ENCODE peak calls at places on chromosomes 12 and 14, in five cellular contexts. Z, O, P, J and Q are unnamed samples.

GRCh38 chr14:77649326-77649725 is 32.9 kb upstream of the SPTLC2 start:
- DNase-seq in Z (no peak), O (no peak), P (no peak), J (no peak), Q (no peak)

GRCh38 chr14:70811065-70811464 is 1.8 kb upstream of the MAP3K9 start:
- DNase-seq in Z (no peak), O (no peak), P (no peak), J (no peak), Q (no peak)

GRCh38 chr14:25237845-25238244 is 187.9 kb upstream of the STXBP6 start:
- DNase-seq in Z (no peak), O (no peak), P (no peak), J (peak), Q (no peak)

GRCh38 chr12:122293081-122293480 is 26.8 kb upstream of the VPS33A start:
- DNase-seq in Z (no peak), O (no peak), P (no peak), J (no peak), Q (no peak)

GRCh38 chr12:124492879-124493808 is 74.3 kb downstream of the NCOR2 start:
- DNase-seq in Z (no peak), O (no peak), P (no peak), J (no peak), Q (no peak)

GRCh38 chr14:78414172-78414571 is 244.0 kb downstream of the NRXN3 start:
- DNase-seq in Z (no peak), O (no peak), P (no peak), J (no peak), Q (no peak)

GRCh38 chr12:126708492-126708896 is 1558.5 kb upstream of the TMEM132C start:
- DNase-seq in Z (no peak), O (no peak), P (no peak), J (no peak), Q (peak)

GRCh38 chr12:50637870-50638481 is 125.9 kb upstream of the ATF1 start:
- DNase-seq in Z (no peak), O (peak), P (peak), J (no peak), Q (no peak)

GRCh38 chr14:49926803-49927202 is 33.9 kb downstream of the ARF6 start:
- DNase-seq in Z (no peak), O (no peak), P (no peak), J (no peak), Q (no peak)

GRCh38 chr12:69247253-69248018 is 8.1 kb downstream of the CPSF6 start:
- DNase-seq in Z (no peak), O (no peak), P (no peak), J (no peak), Q (no peak)

GRCh38 chr12:64574837-64575236 is 35.5 kb upstream of the RASSF3 start:
- DNase-seq in Z (no peak), O (no peak), P (no peak), J (no peak), Q (no peak)

GRCh38 chr12:18689781-18690180 is 48.0 kb downstream of the PLCZ1 start:
- DNase-seq in Z (no peak), O (no peak), P (no peak), J (no peak), Q (no peak)

GRCh38 chr14:55127491-55127951 is 1.5 kb upstream of the LGALS3 start:
- DNase-seq in Z (no peak), O (no peak), P (no peak), J (no peak), Q (no peak)